ENCODE peak calls at places on chromosomes 6 and 20, in nine cellular contexts. Y is IMR-90; K is upper lobe of left lung; J is ovary; Z is CD8-positive, alpha-beta T cell; U is hepatocyte; R is osteoblast; G is spleen; D is mammary epithelial cell. I is an unnamed sample. For H3K4me1, the result is how much of the 10 kb centered on the place peaks cover.

GRCh38 chr20:61260905-61261304 is 8.8 kb downstream of the CDH4 start:
- DNase-seq in Y (no peak), K (no peak), J (no peak), Z (no peak), U (no peak), R (peak), G (no peak), D (peak), I (peak)

GRCh38 chr20:50346372-50347347 is 156.0 kb downstream of the CEBPB start:
- DNase-seq in Y (peak), K (peak), J (peak), Z (no peak), U (peak), R (peak), G (peak), D (peak), I (no peak)

GRCh38 chr6:160147146-160147536 is 25.5 kb downstream of the SLC22A1 start:
- DNase-seq in Y (no peak), K (no peak), J (no peak), Z (no peak), U (no peak), R (no peak), G (no peak), D (no peak), I (no peak)

GRCh38 chr6:139372326-139373153 is 1.9 kb downstream of the CITED2 start:
- DNase-seq in Y (peak), K (no peak), J (no peak), Z (no peak), U (no peak), R (peak), G (no peak), D (no peak), I (no peak)

GRCh38 chr20:47815866-47816265 is 30.6 kb upstream of the SULF2 start:
- DNase-seq in Y (no peak), K (no peak), J (no peak), Z (no peak), U (no peak), R (no peak), G (peak), D (no peak), I (no peak)

GRCh38 chr20:62365814-62366369 is 1.2 kb downstream of the LAMA5 start:
- DNase-seq in Y (no peak), K (peak), J (peak), Z (no peak), U (peak), R (no peak), G (no peak), D (peak), I (peak)

GRCh38 chr6:35294308-35294945 is 3.2 kb upstream of the DEF6 start:
- DNase-seq in Y (peak), K (peak), J (peak), Z (peak), U (peak), R (peak), G (peak), D (peak), I (peak)

GRCh38 chr20:20443509-20443908 is 75.6 kb downstream of the INSM1 start:
- DNase-seq in Y (no peak), K (no peak), J (no peak), Z (no peak), U (no peak), R (no peak), G (no peak), D (no peak), I (no peak)

GRCh38 chr20:41377275-41377674 is 10.7 kb upstream of the EMILIN3 start:
- DNase-seq in Y (no peak), K (no peak), J (peak), Z (no peak), U (no peak), R (peak), G (no peak), D (no peak), I (no peak)

GRCh38 chr20:11906626-11907480 is 10.8 kb upstream of the BTBD3 start:
- DNase-seq in Y (no peak), K (no peak), J (no peak), Z (no peak), U (no peak), R (no peak), G (no peak), D (peak), I (no peak)

GRCh38 chr20:9792674-9793073 is 46.2 kb downstream of the PAK5 start:
- DNase-seq in Y (no peak), K (no peak), J (no peak), Z (no peak), U (no peak), R (no peak), G (no peak), D (no peak), I (no peak)

GRCh38 chr20:58106143-58106750 is 122.2 kb downstream of the ANKRD60 start:
- DNase-seq in Y (no peak), K (no peak), J (no peak), Z (no peak), U (no peak), R (no peak), G (no peak), D (no peak), I (no peak)

GRCh38 chr6:47180633-47181032 is 129.1 kb downstream of the TNFRSF21 start:
- DNase-seq in Y (peak), K (no peak), J (no peak), Z (no peak), U (peak), R (peak), G (no peak), D (peak), I (no peak)

GRCh38 chr20:8454137-8454712 is 322.2 kb downstream of the PLCB1 start:
- DNase-seq in Y (peak), K (no peak), J (no peak), Z (no peak), U (peak), R (peak), G (no peak), D (peak), I (peak)

GRCh38 chr6:99324996-99325395 is 24.5 kb downstream of the FAXC start:
- DNase-seq in Y (no peak), K (no peak), J (no peak), Z (no peak), U (no peak), R (no peak), G (no peak), D (no peak), I (no peak)
- H3K4me1 ChIP-seq in Y (under half), K (under half), J (under half), Z (under half), U (under half), R (under half), G (under half), D (under half), I (under half)

DNA sequence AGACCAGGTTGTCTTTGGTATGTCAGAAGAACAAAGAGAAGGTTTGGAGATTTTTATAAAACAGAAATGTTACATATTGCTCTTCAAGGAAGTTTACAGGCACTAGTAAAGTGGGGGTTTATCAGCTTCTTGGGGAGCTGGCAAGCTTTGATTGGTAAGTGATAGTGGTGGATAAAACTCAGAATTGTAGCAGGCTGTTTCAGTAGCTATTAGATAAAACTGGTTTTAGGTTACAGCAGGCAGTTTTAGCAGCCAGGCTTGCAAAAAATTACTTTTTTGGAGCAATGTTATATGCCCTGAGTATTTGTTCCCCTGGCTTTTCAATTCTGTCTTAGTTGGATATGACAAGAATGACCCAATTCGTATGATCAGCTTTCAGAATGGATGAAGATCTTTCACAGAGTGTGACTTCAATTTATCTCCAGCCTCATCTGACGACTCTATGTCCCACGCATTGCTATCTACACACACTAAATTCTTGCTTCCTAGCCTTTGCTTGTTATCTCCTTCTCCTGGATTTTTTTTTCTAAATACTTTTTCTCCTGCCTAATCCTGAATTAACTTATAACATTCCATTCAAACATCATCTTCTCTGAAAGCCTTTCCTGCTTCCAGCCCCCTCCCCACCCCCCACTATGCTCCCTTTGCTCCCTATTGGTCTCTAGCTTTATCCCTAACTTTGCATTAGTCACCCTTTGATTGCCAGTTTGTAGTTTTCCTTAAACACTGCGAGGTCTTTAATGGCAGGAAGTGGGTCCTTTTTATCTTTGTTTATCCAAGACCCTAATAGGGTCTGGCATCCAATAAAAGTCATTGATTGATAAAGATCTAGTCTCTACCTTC is 1.0 kb upstream of the TOMM34 start:
- DNase-seq in Y (peak), K (no peak), J (no peak), Z (no peak), U (no peak), R (peak), G (no peak), D (no peak), I (no peak)
- H3K4me3 ChIP-seq in Y (no peak), K (no peak), J (no peak), Z (no peak), U (no peak), R (no peak), G (no peak), D (no peak), I (no peak)

DNA sequence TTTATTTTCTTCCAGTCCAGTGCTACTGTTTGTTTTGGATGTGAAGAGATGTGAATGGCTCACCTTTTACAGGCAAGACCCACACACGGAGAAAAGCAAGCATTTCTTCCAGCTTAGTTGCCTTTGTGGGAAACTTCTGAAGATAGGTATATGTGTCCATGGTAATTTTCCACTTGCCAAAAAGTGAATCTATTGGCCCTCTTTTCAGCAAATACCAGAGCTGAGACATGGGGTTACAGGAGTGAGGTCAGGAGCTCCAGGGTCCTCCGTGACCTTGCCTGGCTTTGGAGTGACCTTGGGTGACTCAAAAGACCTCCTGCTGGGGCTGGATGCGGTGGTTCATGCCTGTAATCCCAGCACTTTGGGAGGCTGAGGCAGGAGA is 166.7 kb downstream of the SCML4 start:
- DNase-seq in Y (no peak), K (no peak), J (no peak), Z (no peak), U (no peak), R (no peak), G (no peak), D (no peak), I (no peak)
- H3K4me1 ChIP-seq in Y (under half), K (under half), J (under half), Z (under half), U (under half), R (under half), G (half or more), D (under half), I (under half)

GRCh38 chr6:85114583-85114939 is 335.3 kb upstream of the NT5E start:
- DNase-seq in Y (no peak), K (no peak), J (no peak), Z (no peak), U (no peak), R (no peak), G (no peak), D (no peak), I (no peak)

GRCh38 chr6:85112540-85112939 is 337.3 kb upstream of the NT5E start:
- DNase-seq in Y (no peak), K (no peak), J (no peak), Z (no peak), U (no peak), R (no peak), G (no peak), D (no peak), I (no peak)

GRCh38 chr6:85113934-85114582 is 335.8 kb upstream of the NT5E start:
- DNase-seq in Y (no peak), K (no peak), J (no peak), Z (no peak), U (no peak), R (no peak), G (no peak), D (peak), I (no peak)

GRCh38 chr6:85110943-85111342 is 338.9 kb upstream of the NT5E start:
- DNase-seq in Y (no peak), K (no peak), J (no peak), Z (no peak), U (no peak), R (no peak), G (no peak), D (no peak), I (no peak)

DNA sequence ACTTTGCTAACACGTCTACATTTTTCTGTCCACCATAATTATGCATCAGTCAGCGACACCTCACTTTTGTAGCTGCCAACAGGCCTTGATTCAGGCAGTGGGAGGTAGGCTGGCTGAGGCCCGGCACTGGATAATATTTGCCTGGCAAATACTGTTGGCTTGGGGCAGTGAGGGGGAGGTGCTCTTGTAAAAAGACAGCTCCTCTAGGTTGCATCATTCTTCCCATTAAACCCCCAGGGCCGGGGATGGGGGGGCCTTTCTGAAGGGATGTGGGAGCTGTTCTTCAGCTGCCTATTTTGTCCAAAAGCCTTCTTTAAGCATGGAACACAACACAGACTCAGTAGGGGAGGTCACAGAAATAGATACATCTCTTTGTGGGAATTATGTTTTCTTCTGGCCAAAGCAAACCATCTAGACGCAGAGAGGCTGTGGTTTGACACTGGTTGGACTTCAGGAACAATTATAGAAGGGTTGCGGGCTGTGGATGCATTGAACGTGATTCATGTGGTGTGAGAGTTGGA is 338.3 kb upstream of the NT5E start:
- DNase-seq in Y (no peak), K (no peak), J (peak), Z (no peak), U (peak), R (peak), G (no peak), D (no peak), I (peak)
- H3K4me3 ChIP-seq in Y (no peak), K (no peak), J (no peak), Z (no peak), U (no peak), R (peak), G (no peak), D (no peak), I (no peak)

GRCh38 chr6:111590209-111590955 is 15.3 kb downstream of the TRAF3IP2 start:
- DNase-seq in Y (peak), K (no peak), J (no peak), Z (no peak), U (no peak), R (no peak), G (no peak), D (no peak), I (no peak)

GRCh38 chr6:111589366-111589765 is 16.3 kb downstream of the TRAF3IP2 start:
- DNase-seq in Y (peak), K (no peak), J (no peak), Z (no peak), U (no peak), R (peak), G (no peak), D (peak), I (no peak)

GRCh38 chr6:111586554-111586953 is 19.1 kb downstream of the TRAF3IP2 start:
- DNase-seq in Y (no peak), K (no peak), J (no peak), Z (no peak), U (no peak), R (no peak), G (no peak), D (no peak), I (no peak)

GRCh38 chr6:111585969-111586315 is 19.7 kb downstream of the TRAF3IP2 start:
- DNase-seq in Y (no peak), K (no peak), J (no peak), Z (no peak), U (no peak), R (no peak), G (no peak), D (no peak), I (no peak)

GRCh38 chr6:111588366-111588765 is 17.3 kb downstream of the TRAF3IP2 start:
- DNase-seq in Y (no peak), K (no peak), J (no peak), Z (no peak), U (no peak), R (no peak), G (no peak), D (no peak), I (no peak)
- H3K4me1 ChIP-seq in Y (under half), K (half or more), J (under half), Z (under half), U (under half), R (half or more), G (half or more), D (half or more), I (under half)

DNA sequence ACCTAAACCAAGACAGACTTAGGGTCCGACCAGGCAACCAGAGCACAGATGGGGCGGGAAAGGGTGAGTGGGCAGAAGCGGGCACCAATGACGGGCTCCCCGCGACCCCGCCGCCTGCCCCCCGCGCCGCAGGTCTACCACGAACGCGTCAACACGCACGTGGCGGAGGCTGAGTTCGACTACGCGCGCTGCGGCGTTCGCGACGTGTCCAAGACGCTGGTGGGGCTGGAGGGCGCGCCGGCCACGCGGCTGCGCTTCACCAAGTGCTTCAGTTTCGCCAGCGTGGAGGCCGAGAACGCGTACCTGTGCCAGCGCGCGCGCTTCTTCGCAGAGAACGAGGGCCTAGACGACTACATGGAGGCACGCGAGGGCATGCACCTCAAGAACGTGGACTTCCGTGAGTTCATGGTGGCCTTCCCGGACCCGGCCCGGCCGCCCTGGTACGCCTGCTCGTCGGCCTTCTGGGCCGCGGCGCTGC is 5.1 kb downstream of the TMEM151B start:
- DNase-seq in Y (no peak), K (no peak), J (no peak), Z (no peak), U (no peak), R (peak), G (peak), D (no peak), I (no peak)
- H3K4me3 ChIP-seq in Y (no peak), K (peak), J (no peak), Z (no peak), U (no peak), R (no peak), G (peak), D (no peak), I (no peak)

GRCh38 chr20:31671324-31671723 is 33.6 kb downstream of the COX4I2 start:
- DNase-seq in Y (no peak), K (no peak), J (no peak), Z (no peak), U (no peak), R (no peak), G (no peak), D (no peak), I (no peak)
- H3K4me1 ChIP-seq in Y (under half), K (half or more), J (under half), Z (under half), U (under half), R (under half), G (half or more), D (under half), I (under half)

GRCh38 chr6:32439708-32440214 is at the start of gene HLA-DRA:
- DNase-seq in Y (peak), K (no peak), J (no peak), Z (no peak), U (peak), R (peak), G (no peak), D (peak), I (peak)

GRCh38 chr6:32439139-32439538 is 548 bp upstream of the HLA-DRA start:
- DNase-seq in Y (no peak), K (no peak), J (no peak), Z (no peak), U (no peak), R (no peak), G (no peak), D (no peak), I (no peak)

GRCh38 chr6:32444433-32444832 is 4.7 kb downstream of the HLA-DRA start:
- DNase-seq in Y (no peak), K (no peak), J (no peak), Z (no peak), U (no peak), R (no peak), G (no peak), D (no peak), I (no peak)

GRCh38 chr6:32442977-32443552 is 3.4 kb downstream of the HLA-DRA start:
- DNase-seq in Y (no peak), K (no peak), J (no peak), Z (no peak), U (no peak), R (peak), G (no peak), D (no peak), I (no peak)

GRCh38 chr6:32442243-32442667 is 2.6 kb downstream of the HLA-DRA start:
- DNase-seq in Y (no peak), K (no peak), J (no peak), Z (no peak), U (no peak), R (no peak), G (no peak), D (no peak), I (no peak)
- H3K4me3 ChIP-seq in Y (no peak), K (peak), J (no peak), Z (no peak), U (no peak), R (no peak), G (peak), D (no peak), I (no peak)